ENCODE peak calls at places on chromosomes 12 and 14, in nine cellular contexts. One of them, this sample, is unnamed.

GRCh38 chr12:107344035-107344808 is 250.9 kb upstream of the CRY1 start:
- DNase-seq in sigmoid colon: no peak
- DNase-seq in HL-60: no peak
- DNase-seq in neural crest cell: no peak
- DNase-seq in uterus: no peak
- DNase-seq in fibroblast of lung: peak
- DNase-seq in astrocyte of the cerebellum: peak
- DNase-seq in dorsolateral prefrontal cortex: no peak
- DNase-seq in PC-9: peak
- DNase-seq in this sample: no peak

GRCh38 chr12:6069452-6070093 is 54.9 kb downstream of the VWF start:
- DNase-seq in sigmoid colon: no peak
- DNase-seq in HL-60: no peak
- DNase-seq in neural crest cell: no peak
- DNase-seq in uterus: peak
- DNase-seq in fibroblast of lung: peak
- DNase-seq in astrocyte of the cerebellum: no peak
- DNase-seq in dorsolateral prefrontal cortex: no peak
- DNase-seq in PC-9: no peak
- DNase-seq in this sample: peak

GRCh38 chr12:10672231-10672868 is 1.5 kb downstream of the STYK1 start:
- DNase-seq in sigmoid colon: no peak
- DNase-seq in HL-60: no peak
- DNase-seq in neural crest cell: no peak
- DNase-seq in uterus: no peak
- DNase-seq in fibroblast of lung: no peak
- DNase-seq in astrocyte of the cerebellum: no peak
- DNase-seq in dorsolateral prefrontal cortex: no peak
- DNase-seq in PC-9: peak
- DNase-seq in this sample: no peak

GRCh38 chr14:51360592-51360991 is 120.5 kb downstream of the TMX1 start:
- DNase-seq in sigmoid colon: no peak
- DNase-seq in HL-60: no peak
- DNase-seq in neural crest cell: no peak
- DNase-seq in uterus: no peak
- DNase-seq in fibroblast of lung: no peak
- DNase-seq in astrocyte of the cerebellum: no peak
- DNase-seq in dorsolateral prefrontal cortex: no peak
- DNase-seq in PC-9: no peak
- DNase-seq in this sample: no peak

GRCh38 chr12:116455540-116456306 is 103.5 kb upstream of the MAP1LC3B2 start:
- DNase-seq in sigmoid colon: peak
- DNase-seq in HL-60: no peak
- DNase-seq in neural crest cell: peak
- DNase-seq in uterus: peak
- DNase-seq in fibroblast of lung: peak
- DNase-seq in astrocyte of the cerebellum: peak
- DNase-seq in dorsolateral prefrontal cortex: no peak
- DNase-seq in PC-9: peak
- DNase-seq in this sample: peak

GRCh38 chr12:16949351-16949750 is 343.4 kb upstream of the LMO3 start:
- DNase-seq in sigmoid colon: no peak
- DNase-seq in HL-60: no peak
- DNase-seq in neural crest cell: no peak
- DNase-seq in uterus: no peak
- DNase-seq in fibroblast of lung: no peak
- DNase-seq in astrocyte of the cerebellum: no peak
- DNase-seq in dorsolateral prefrontal cortex: no peak
- DNase-seq in PC-9: no peak
- DNase-seq in this sample: no peak

GRCh38 chr14:84409435-84409834 is 1120.5 kb upstream of the FLRT2 start:
- DNase-seq in sigmoid colon: no peak
- DNase-seq in HL-60: no peak
- DNase-seq in neural crest cell: no peak
- DNase-seq in uterus: no peak
- DNase-seq in fibroblast of lung: peak
- DNase-seq in astrocyte of the cerebellum: no peak
- DNase-seq in dorsolateral prefrontal cortex: no peak
- DNase-seq in PC-9: no peak
- DNase-seq in this sample: no peak

GRCh38 chr12:52084491-52085231 is 5.2 kb downstream of the SMIM41 start:
- DNase-seq in sigmoid colon: no peak
- DNase-seq in HL-60: no peak
- DNase-seq in neural crest cell: no peak
- DNase-seq in uterus: no peak
- DNase-seq in fibroblast of lung: no peak
- DNase-seq in astrocyte of the cerebellum: no peak
- DNase-seq in dorsolateral prefrontal cortex: no peak
- DNase-seq in PC-9: no peak
- DNase-seq in this sample: no peak

GRCh38 chr14:72932893-72933292 is 6.6 kb downstream of the DCAF4 start:
- DNase-seq in sigmoid colon: no peak
- DNase-seq in HL-60: no peak
- DNase-seq in neural crest cell: no peak
- DNase-seq in uterus: no peak
- DNase-seq in fibroblast of lung: no peak
- DNase-seq in astrocyte of the cerebellum: no peak
- DNase-seq in dorsolateral prefrontal cortex: no peak
- DNase-seq in PC-9: no peak
- DNase-seq in this sample: no peak

DNA sequence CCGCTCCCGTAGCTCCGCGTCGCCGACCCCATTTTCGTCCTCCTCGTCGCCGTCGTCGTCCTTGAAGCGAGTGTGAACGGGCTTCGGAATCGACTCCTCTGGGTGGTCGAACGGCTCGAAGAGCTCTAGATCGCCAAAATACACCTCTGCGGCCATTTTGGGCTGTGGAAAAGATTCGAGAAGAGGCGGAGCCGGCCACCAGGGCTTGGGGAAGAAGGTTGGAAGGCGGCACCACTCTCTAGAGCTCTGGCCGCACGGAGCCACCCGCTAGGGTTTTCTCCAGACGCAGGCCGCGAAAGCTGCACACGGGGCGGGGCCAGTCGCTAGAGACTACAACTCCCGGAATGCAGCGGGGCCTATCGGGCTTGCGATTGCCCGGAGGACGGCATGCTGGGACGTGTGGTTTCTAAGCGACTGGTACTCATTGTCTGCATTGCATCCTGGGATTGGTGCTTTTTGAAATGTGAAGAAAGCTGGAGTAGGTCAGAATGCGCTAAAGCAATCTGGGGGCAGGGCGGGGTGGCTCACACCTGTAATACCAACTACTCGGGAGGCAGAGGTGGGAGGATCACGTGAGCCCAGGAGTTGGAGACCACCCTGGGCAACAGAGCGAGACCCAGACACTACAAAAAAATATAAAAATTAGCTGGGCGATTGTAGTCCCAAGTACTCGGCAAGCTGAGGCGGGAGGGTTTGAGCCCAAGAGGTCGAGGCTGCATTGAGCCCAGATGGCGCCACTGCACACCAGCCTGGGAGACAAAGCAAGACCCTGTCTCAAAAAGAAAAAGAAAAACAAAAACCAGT is at the start of gene ZCCHC8:
- DNase-seq in sigmoid colon: peak
- DNase-seq in HL-60: peak
- DNase-seq in neural crest cell: peak
- DNase-seq in uterus: peak
- DNase-seq in fibroblast of lung: peak
- DNase-seq in astrocyte of the cerebellum: peak
- DNase-seq in dorsolateral prefrontal cortex: peak
- DNase-seq in PC-9: peak
- DNase-seq in this sample: peak
- TF ChIP-seq CTCF in sigmoid colon: no peak
- TF ChIP-seq CTCF in HL-60: no peak
- TF ChIP-seq CTCF in neural crest cell: peak
- TF ChIP-seq CTCF in uterus: peak
- TF ChIP-seq CTCF in fibroblast of lung: no peak
- TF ChIP-seq CTCF in astrocyte of the cerebellum: no peak
- TF ChIP-seq CTCF in dorsolateral prefrontal cortex: no peak
- TF ChIP-seq CTCF in PC-9: no peak
- TF ChIP-seq CTCF in this sample: no peak

DNA sequence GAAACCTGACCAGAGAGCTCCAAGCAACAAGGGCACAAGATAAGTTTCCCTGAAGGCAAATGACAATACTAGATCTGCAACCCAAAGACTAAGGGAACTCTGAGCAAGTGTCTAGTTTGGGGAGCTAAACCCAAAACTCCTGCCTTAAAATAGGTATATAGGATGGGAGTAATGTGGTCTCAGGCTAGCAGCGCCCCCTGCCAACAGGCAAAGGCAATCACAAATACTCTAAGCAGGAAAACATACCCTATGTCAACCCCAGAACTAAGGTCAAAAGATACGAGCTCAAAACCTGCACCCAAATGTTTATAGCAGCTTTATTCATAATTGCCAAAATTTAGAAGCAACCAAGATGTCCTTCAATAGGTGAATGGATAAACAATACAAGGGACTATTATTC is 218.8 kb downstream of the ITPR2 start:
- DNase-seq in sigmoid colon: no peak
- DNase-seq in HL-60: peak
- DNase-seq in neural crest cell: peak
- DNase-seq in uterus: peak
- DNase-seq in fibroblast of lung: peak
- DNase-seq in astrocyte of the cerebellum: no peak
- DNase-seq in dorsolateral prefrontal cortex: peak
- DNase-seq in PC-9: peak
- DNase-seq in this sample: no peak
- TF ChIP-seq CTCF in sigmoid colon: no peak
- TF ChIP-seq CTCF in HL-60: peak
- TF ChIP-seq CTCF in neural crest cell: peak
- TF ChIP-seq CTCF in uterus: no peak
- TF ChIP-seq CTCF in fibroblast of lung: peak
- TF ChIP-seq CTCF in astrocyte of the cerebellum: peak
- TF ChIP-seq CTCF in dorsolateral prefrontal cortex: peak
- TF ChIP-seq CTCF in PC-9: peak
- TF ChIP-seq CTCF in this sample: no peak

GRCh38 chr12:93738199-93739058 is 61.3 kb downstream of the CRADD start:
- DNase-seq in sigmoid colon: peak
- DNase-seq in HL-60: no peak
- DNase-seq in neural crest cell: no peak
- DNase-seq in uterus: peak
- DNase-seq in fibroblast of lung: no peak
- DNase-seq in astrocyte of the cerebellum: no peak
- DNase-seq in dorsolateral prefrontal cortex: no peak
- DNase-seq in PC-9: no peak
- DNase-seq in this sample: no peak
- TF ChIP-seq CTCF in sigmoid colon: no peak
- TF ChIP-seq CTCF in HL-60: no peak
- TF ChIP-seq CTCF in neural crest cell: no peak
- TF ChIP-seq CTCF in uterus: no peak
- TF ChIP-seq CTCF in fibroblast of lung: no peak
- TF ChIP-seq CTCF in astrocyte of the cerebellum: no peak
- TF ChIP-seq CTCF in dorsolateral prefrontal cortex: no peak
- TF ChIP-seq CTCF in PC-9: no peak
- TF ChIP-seq CTCF in this sample: no peak

DNA sequence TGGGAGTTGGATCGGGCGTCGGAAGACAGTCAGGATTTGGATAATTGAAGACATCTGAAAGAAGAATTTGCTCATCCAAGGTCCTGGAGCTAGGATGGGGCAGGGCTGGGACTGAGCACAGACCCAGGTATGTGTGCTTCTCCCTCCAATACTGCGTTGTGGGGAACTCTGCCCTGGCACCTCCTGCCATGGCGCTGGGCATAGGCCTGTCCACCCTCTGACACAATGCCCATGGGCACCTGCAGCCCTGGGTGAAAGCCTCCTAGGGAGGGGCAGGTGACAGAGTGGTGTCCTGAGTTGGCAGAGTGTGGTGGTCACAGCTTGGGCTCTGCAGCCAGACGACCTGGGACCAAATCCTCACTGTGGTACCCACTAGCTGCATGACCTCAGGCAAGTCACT is 53.3 kb downstream of the CALM1 start:
- DNase-seq in sigmoid colon: no peak
- DNase-seq in HL-60: no peak
- DNase-seq in neural crest cell: no peak
- DNase-seq in uterus: no peak
- DNase-seq in fibroblast of lung: no peak
- DNase-seq in astrocyte of the cerebellum: no peak
- DNase-seq in dorsolateral prefrontal cortex: no peak
- DNase-seq in PC-9: no peak
- DNase-seq in this sample: no peak
- TF ChIP-seq CTCF in sigmoid colon: no peak
- TF ChIP-seq CTCF in HL-60: no peak
- TF ChIP-seq CTCF in neural crest cell: no peak
- TF ChIP-seq CTCF in uterus: no peak
- TF ChIP-seq CTCF in fibroblast of lung: no peak
- TF ChIP-seq CTCF in astrocyte of the cerebellum: no peak
- TF ChIP-seq CTCF in dorsolateral prefrontal cortex: no peak
- TF ChIP-seq CTCF in PC-9: no peak
- TF ChIP-seq CTCF in this sample: no peak